ENCODE peak calls at places on chromosomes 6 and 20, in four cellular contexts. One of them, this sample, is unnamed.

GRCh38 chr20:44467289-44467883 is 8.3 kb upstream of the TTPAL start:
- DNase-seq in germinal center: no peak
- DNase-seq in GM23338: peak; percentile 48
- DNase-seq in T47D: no peak
- DNase-seq in this sample: no peak

GRCh38 chr6:169654590-169655391 is 47.0 kb downstream of the WDR27 start:
- DNase-seq in germinal center: peak; percentile 76
- DNase-seq in GM23338: peak; percentile 82
- DNase-seq in T47D: no peak
- DNase-seq in this sample: no peak

GRCh38 chr6:112195166-112195565 is 59.2 kb downstream of the LAMA4 start:
- DNase-seq in germinal center: no peak
- DNase-seq in GM23338: no peak
- DNase-seq in T47D: no peak
- DNase-seq in this sample: no peak

GRCh38 chr6:293185-294174 is 1.2 kb downstream of the DUSP22 start:
- DNase-seq in germinal center: no peak
- DNase-seq in GM23338: peak; percentile 42
- DNase-seq in T47D: no peak
- DNase-seq in this sample: no peak

GRCh38 chr6:167078745-167079144 is 44.2 kb upstream of the CCR6 start:
- DNase-seq in germinal center: no peak
- DNase-seq in GM23338: no peak
- DNase-seq in T47D: no peak
- DNase-seq in this sample: no peak

GRCh38 chr20:57435498-57436222 is 44.5 kb downstream of the RBM38 start:
- DNase-seq in germinal center: peak; percentile 33
- DNase-seq in GM23338: peak; percentile 63
- DNase-seq in T47D: peak; percentile 99
- DNase-seq in this sample: peak; percentile 61

GRCh38 chr6:10522929-10523573 is 1.9 kb downstream of the GCNT2 start:
- DNase-seq in germinal center: no peak
- DNase-seq in GM23338: peak; percentile 86
- DNase-seq in T47D: no peak
- DNase-seq in this sample: no peak

GRCh38 chr20:47358672-47359532 is 2.4 kb upstream of the ZMYND8 start:
- DNase-seq in germinal center: no peak
- DNase-seq in GM23338: peak; percentile 81
- DNase-seq in T47D: peak; percentile 97
- DNase-seq in this sample: peak; percentile 74

GRCh38 chr20:34111057-34111711 is 859 bp downstream of the EIF2S2 start:
- DNase-seq in germinal center: peak; percentile 12
- DNase-seq in GM23338: peak; percentile 13
- DNase-seq in T47D: peak; percentile 41
- DNase-seq in this sample: no peak

GRCh38 chr6:111096246-111096645 is 8.9 kb downstream of the SLC16A10 start:
- DNase-seq in germinal center: no peak
- DNase-seq in GM23338: no peak
- DNase-seq in T47D: peak; percentile 56
- DNase-seq in this sample: no peak

This sample was measured in T1000.